ENCODE peak calls at places on chromosome 13, in ten cellular contexts. R is IMR-90; Z is fibroblast of lung; S is uterus; X is testis; G is body of pancreas; O is CD8-positive, alpha-beta T cell; D is colonic mucosa; L is tibial artery; P is aorta. Y is an unnamed sample. For H3K4me1 and H3K27me3, the result is how much of the 10 kb centered on the place peaks cover.

GRCh38 chr13:77696006-77696862 is 1.3 kb upstream of the SLAIN1 start:
- DNase-seq in G (no peak), X (no peak), Z (peak), D (no peak), S (no peak), P (no peak), O (no peak), L (no peak), R (no peak), Y (no peak)

GRCh38 chr13:110641055-110642015 is 26.0 kb downstream of the NAXD start:
- DNase-seq in G (peak), R (peak), X (peak), L (no peak), P (no peak), Z (peak), O (no peak), D (no peak), S (no peak), Y (peak)

GRCh38 chr13:60379837-60380236 is 17.2 kb upstream of the TDRD3 start:
- DNase-seq in O (no peak), L (no peak), X (no peak), S (no peak), D (no peak), Z (no peak), G (no peak), P (no peak), R (no peak), Y (no peak)

GRCh38 chr13:105073041-105073440 is 1462.4 kb downstream of the EFNB2 start:
- DNase-seq in P (no peak), X (no peak), L (no peak), S (no peak), R (no peak), O (no peak), Z (no peak), D (no peak), G (no peak), Y (no peak)

GRCh38 chr13:111629457-111629856 is 309.0 kb downstream of the TEX29 start:
- DNase-seq in L (no peak), D (no peak), R (no peak), O (no peak), Z (no peak), G (no peak), P (no peak), X (no peak), S (no peak), Y (no peak)

GRCh38 chr13:30862707-30863106 is 43.4 kb upstream of the MEDAG start:
- DNase-seq in X (peak), R (no peak), O (no peak), Z (peak), L (peak), P (peak), D (no peak), G (peak), S (peak), Y (peak)

GRCh38 chr13:41645313-41645712 is 188.0 kb downstream of the RGCC start:
- DNase-seq in P (peak), R (peak), D (no peak), O (no peak), S (peak), G (peak), L (peak), Z (peak), X (peak), Y (peak)

GRCh38 chr13:59674616-59675015 is 489.1 kb downstream of the DIAPH3 start:
- DNase-seq in L (no peak), X (no peak), S (no peak), R (no peak), G (no peak), P (no peak), D (no peak), Z (no peak), O (no peak), Y (no peak)

GRCh38 chr13:59459972-59460371 is 703.8 kb downstream of the DIAPH3 start:
- DNase-seq in Z (peak), L (no peak), R (peak), P (no peak), G (no peak), X (no peak), D (no peak), O (no peak), S (no peak), Y (no peak)

GRCh38 chr13:111658150-111659100 is 338.0 kb downstream of the TEX29 start:
- DNase-seq in X (no peak), L (no peak), R (no peak), G (no peak), D (no peak), Z (no peak), P (no peak), O (no peak), S (no peak), Y (no peak)

GRCh38 chr13:27406178-27406939 is 18.1 kb upstream of the GTF3A start:
- DNase-seq in L (no peak), G (peak), Z (peak), S (no peak), X (no peak), P (no peak), D (peak), R (peak), O (peak), Y (no peak)

GRCh38 chr13:38941353-38941945 is 49.2 kb downstream of the STOML3 start:
- DNase-seq in S (no peak), O (no peak), D (no peak), G (no peak), P (no peak), L (no peak), R (no peak), Z (no peak), X (no peak), Y (no peak)

GRCh38 chr13:29568731-29569130 is 26.8 kb downstream of the SLC7A1 start:
- DNase-seq in G (no peak), X (no peak), R (no peak), D (no peak), P (no peak), L (no peak), Z (peak), S (no peak), O (no peak), Y (no peak)

GRCh38 chr13:104014803-104015645 is 948.8 kb upstream of the SLC10A2 start:
- DNase-seq in R (peak), L (no peak), S (no peak), O (no peak), G (no peak), D (no peak), X (no peak), P (no peak), Z (peak), Y (no peak)

GRCh38 chr13:70792121-70792520 is 683.9 kb upstream of the KLHL1 start:
- DNase-seq in R (no peak), P (no peak), S (no peak), O (no peak), G (no peak), Z (no peak), D (no peak), X (no peak), L (no peak), Y (no peak)

GRCh38 chr13:99376132-99376531 is 68.9 kb upstream of the GPR183 start:
- DNase-seq in Z (no peak), P (peak), D (no peak), L (no peak), O (peak), G (no peak), S (no peak), R (no peak), X (no peak), Y (no peak)

GRCh38 chr13:41122838-41123237 is 9.8 kb downstream of the KBTBD6 start:
- DNase-seq in O (no peak), R (no peak), D (no peak), X (no peak), G (no peak), Z (no peak), L (no peak), P (no peak), S (no peak), Y (no peak)

GRCh38 chr13:109720758-109721184 is 65.6 kb downstream of the IRS2 start:
- DNase-seq in R (no peak), P (no peak), D (no peak), L (no peak), O (no peak), X (no peak), Z (no peak), S (no peak), G (no peak), Y (no peak)

GRCh38 chr13:32048816-32049215 is 17.2 kb downstream of the FRY start:
- DNase-seq in S (no peak), O (no peak), D (no peak), R (no peak), Z (no peak), X (no peak), G (no peak), L (no peak), P (no peak), Y (no peak)

GRCh38 chr13:112576768-112577167 is 11.2 kb downstream of the TUBGCP3 start:
- DNase-seq in O (no peak), R (no peak), G (no peak), D (no peak), L (no peak), X (no peak), Z (no peak), P (no peak), S (no peak), Y (no peak)

GRCh38 chr13:51681037-51681678 is 96.9 kb downstream of the WDFY2 start:
- DNase-seq in X (no peak), D (no peak), O (no peak), L (no peak), R (peak), P (no peak), S (no peak), Z (peak), G (no peak), Y (no peak)

GRCh38 chr13:76820759-76821158 is 65.4 kb downstream of the KCTD12 start:
- DNase-seq in S (peak), L (peak), P (peak), Z (no peak), O (no peak), R (no peak), G (peak), X (peak), D (no peak), Y (peak)

GRCh38 chr13:98797456-98797855 is 45.0 kb upstream of the SLC15A1 start:
- DNase-seq in L (no peak), R (no peak), Z (peak), P (no peak), D (no peak), X (no peak), G (no peak), S (no peak), O (no peak), Y (no peak)

GRCh38 chr13:40445557-40445990 is 220.9 kb downstream of the FOXO1 start:
- DNase-seq in O (no peak), D (peak), G (peak), Z (peak), S (peak), P (peak), X (no peak), L (no peak), R (no peak), Y (peak)

GRCh38 chr13:67763316-67763715 is 533.2 kb upstream of the PCDH9 start:
- DNase-seq in G (no peak), X (no peak), S (no peak), O (no peak), L (no peak), D (no peak), R (no peak), Z (no peak), P (no peak), Y (no peak)

GRCh38 chr13:29679357-29680050 is 84.0 kb upstream of the SLC7A1 start:
- DNase-seq in R (no peak), D (no peak), X (peak), L (no peak), O (no peak), P (no peak), Z (peak), S (peak), G (peak), Y (peak)

GRCh38 chr13:34156841-34157365 is 339.0 kb downstream of the RFC3 start:
- DNase-seq in P (peak), L (peak), X (peak), Z (peak), R (peak), D (peak), G (peak), O (peak), S (peak), Y (peak)

GRCh38 chr13:34152409-34152808 is 334.5 kb downstream of the RFC3 start:
- DNase-seq in S (no peak), G (no peak), R (no peak), O (no peak), P (no peak), X (no peak), D (peak), L (no peak), Z (no peak), Y (no peak)

GRCh38 chr13:34153428-34154180 is 335.7 kb downstream of the RFC3 start:
- DNase-seq in O (no peak), L (no peak), X (no peak), S (no peak), G (no peak), P (no peak), R (no peak), Z (no peak), D (no peak), Y (no peak)

GRCh38 chr13:34152996-34153395 is 335.0 kb downstream of the RFC3 start:
- DNase-seq in D (no peak), L (no peak), R (no peak), S (no peak), P (no peak), Z (no peak), G (no peak), X (no peak), O (no peak), Y (no peak)

GRCh38 chr13:34155931-34156607 is 338.1 kb downstream of the RFC3 start:
- DNase-seq in R (peak), X (no peak), Z (peak), O (no peak), S (no peak), G (no peak), D (peak), P (no peak), L (no peak), Y (no peak)
- H3K4me3 ChIP-seq in R (no peak), X (no peak), Z (no peak), O (no peak), S (no peak), G (no peak), D (no peak), P (no peak), L (no peak), Y (no peak)

GRCh38 chr13:96000069-96000468 is 53.1 kb downstream of the UGGT2 start:
- DNase-seq in P (no peak), X (no peak), L (no peak), S (no peak), Z (no peak), G (no peak), D (no peak), O (no peak), R (no peak), Y (no peak)
- H3K4me1 ChIP-seq in P (under half), X (under half), L (under half), S (under half), Z (under half), G (under half), D (under half), O (under half), R (under half), Y (under half)

GRCh38 chr13:28530729-28531194 is 35.8 kb upstream of the FLT1 start:
- DNase-seq in R (no peak), L (no peak), O (no peak), D (no peak), X (no peak), P (no peak), Z (no peak), S (no peak), G (no peak), Y (no peak)
- H3K27me3 ChIP-seq in R (under half), L (under half), O (under half), D (under half), X (under half), P (under half), Z (under half), S (under half), G (under half), Y (under half)

DNA sequence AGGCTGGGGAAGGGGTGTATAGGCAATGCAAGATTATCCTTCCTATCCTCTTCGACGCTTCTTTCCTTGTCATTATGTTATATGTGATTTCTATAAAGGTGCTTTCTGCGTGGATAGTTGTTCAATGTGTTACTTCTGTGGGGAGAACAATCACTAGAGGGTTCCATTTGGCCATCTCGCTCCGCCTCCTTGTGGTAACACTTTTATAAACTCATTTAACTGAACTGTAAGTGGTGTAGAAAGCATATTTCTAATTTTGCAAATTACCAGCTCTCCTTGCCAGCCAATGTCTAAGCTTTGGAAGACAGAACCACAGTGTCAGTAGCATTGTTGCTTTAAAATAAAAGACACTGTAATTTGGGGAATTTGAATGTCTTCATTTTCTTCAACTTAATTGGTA is 1093.7 kb upstream of the MIR17HG start:
- DNase-seq in P (no peak), S (no peak), Z (no peak), G (no peak), D (no peak), L (no peak), R (no peak), X (no peak), O (no peak), Y (no peak)
- H3K4me3 ChIP-seq in P (no peak), S (no peak), Z (no peak), G (no peak), D (no peak), L (no peak), R (no peak), X (no peak), O (no peak), Y (no peak)

DNA sequence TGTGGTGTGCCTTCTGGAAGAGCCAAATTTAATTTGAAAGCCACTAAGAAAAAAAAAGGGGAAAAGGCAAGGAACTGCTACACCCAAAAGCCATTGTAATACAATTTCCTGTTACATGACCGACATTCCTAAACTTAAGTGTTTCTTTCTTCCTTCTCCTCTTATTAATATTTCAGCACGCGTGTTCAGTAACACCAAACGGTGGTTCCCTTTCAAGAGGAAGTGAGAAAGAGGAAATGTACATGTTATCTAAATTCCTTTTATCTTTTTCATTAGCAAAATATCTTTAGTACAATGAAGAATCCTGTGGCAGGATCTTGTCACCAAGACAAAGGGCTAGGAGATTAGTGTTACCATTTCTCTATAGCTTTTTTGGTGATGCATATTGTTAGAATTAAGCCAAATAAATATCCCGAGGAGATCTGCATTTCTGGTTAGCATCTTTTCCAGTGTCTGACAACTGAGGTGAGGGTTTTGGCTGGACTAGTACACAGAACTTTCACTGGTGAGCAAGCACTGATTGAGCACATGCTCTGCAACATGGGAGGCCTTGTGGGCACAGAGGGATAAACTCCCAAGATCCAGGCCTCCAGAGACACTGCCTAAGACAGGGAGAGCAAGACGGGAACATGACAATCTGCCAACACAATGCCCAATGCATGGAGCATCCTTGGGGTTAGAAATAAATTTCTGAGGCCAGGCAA is 22.1 kb downstream of the LATS2 start:
- DNase-seq in R (no peak), L (no peak), G (no peak), P (no peak), S (no peak), O (no peak), D (no peak), X (no peak), Z (peak), Y (no peak)
- H3K4me1 ChIP-seq in R (under half), L (under half), G (under half), P (under half), S (under half), O (under half), D (under half), X (under half), Z (under half), Y (under half)

DNA sequence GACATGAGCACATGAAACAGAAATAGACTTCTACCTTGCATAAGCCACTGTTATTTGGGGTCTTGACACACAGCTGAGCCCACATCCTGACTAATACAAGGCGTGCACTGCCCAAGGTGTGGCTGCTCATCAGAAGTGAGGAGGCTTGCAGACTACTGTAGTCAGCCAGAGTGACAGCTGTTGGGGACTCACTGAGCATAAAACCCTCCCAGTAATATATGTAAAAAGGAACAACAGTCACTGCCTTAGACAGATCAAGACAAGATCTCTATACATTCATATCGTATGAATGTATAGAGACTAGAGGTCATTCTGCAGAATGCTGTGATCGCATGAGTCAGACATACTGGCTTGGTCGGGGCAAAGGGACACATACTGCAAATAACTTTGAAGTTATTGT is 4.1 kb upstream of the C1QTNF9B start:
- DNase-seq in Z (peak), G (no peak), L (no peak), X (no peak), R (peak), D (no peak), S (no peak), O (no peak), P (no peak), Y (no peak)
- H3K27me3 ChIP-seq in Z (under half), G (under half), L (under half), X (under half), R (under half), D (under half), S (under half), O (under half), P (under half), Y (under half)

GRCh38 chr13:24252136-24252535 is 57.2 kb upstream of the C1QTNF9 start:
- DNase-seq in P (no peak), D (no peak), Z (no peak), G (no peak), L (no peak), S (no peak), R (no peak), O (no peak), X (no peak), Y (no peak)

GRCh38 chr13:24253520-24254150 is 55.7 kb upstream of the C1QTNF9 start:
- DNase-seq in X (no peak), G (no peak), O (no peak), Z (no peak), S (no peak), R (no peak), L (no peak), D (no peak), P (no peak), Y (no peak)

GRCh38 chr13:24249586-24249985 is 59.8 kb upstream of the C1QTNF9 start:
- DNase-seq in L (no peak), G (no peak), R (no peak), P (no peak), D (no peak), S (no peak), Z (no peak), X (no peak), O (no peak), Y (no peak)

GRCh38 chr13:24251525-24251924 is 57.9 kb upstream of the C1QTNF9 start:
- DNase-seq in S (no peak), R (no peak), X (no peak), O (peak), D (no peak), P (peak), G (no peak), L (no peak), Z (no peak), Y (no peak)

DNA sequence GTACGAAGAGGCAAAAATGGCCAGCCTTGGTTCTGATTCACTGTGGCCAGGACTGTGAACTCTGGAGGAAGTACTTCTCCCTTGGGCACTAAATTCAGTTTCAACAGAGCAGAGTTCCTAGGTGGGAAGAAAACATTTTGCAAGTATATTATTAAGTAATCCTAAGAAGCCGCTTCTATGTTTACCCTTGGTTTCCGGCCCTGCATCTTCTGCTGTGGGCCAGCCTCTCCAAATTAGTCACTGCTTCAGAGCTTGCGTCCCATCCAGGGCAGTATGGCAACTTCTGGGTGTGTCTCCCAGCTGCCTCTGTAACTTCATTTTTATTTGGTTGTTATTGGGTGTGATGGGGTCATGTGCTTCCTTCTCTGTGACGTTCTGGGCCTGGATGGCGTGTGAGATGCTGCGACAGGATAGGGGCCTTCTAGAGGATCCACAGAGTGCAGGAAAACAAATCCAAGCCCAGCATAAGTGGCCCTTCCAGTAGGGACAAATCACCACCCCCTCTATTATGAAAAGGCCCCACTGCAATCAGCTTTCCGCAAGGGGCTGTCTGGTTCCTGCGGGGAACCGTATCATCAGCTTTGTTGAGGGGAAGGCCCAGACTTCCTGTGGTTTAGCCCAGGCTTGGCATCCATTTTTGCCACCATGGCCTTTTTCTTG is 55.1 kb upstream of the C1QTNF9 start:
- DNase-seq in O (peak), L (no peak), D (no peak), Z (no peak), S (no peak), G (no peak), P (peak), X (no peak), R (no peak), Y (no peak)
- H3K4me3 ChIP-seq in O (peak), L (no peak), D (no peak), Z (no peak), S (no peak), G (no peak), P (no peak), X (no peak), R (no peak), Y (no peak)